ENCODE peak calls at places on chromosomes 16 and 17, in eight cellular contexts. One of them, this sample, is unnamed.

GRCh38 chr17:17626151-17626805 is 34.8 kb upstream of the PEMT start:
- DNase-seq in Right ventricle myocardium inferior: no peak
- DNase-seq in A549: no peak
- DNase-seq in NCI-H460: no peak
- DNase-seq in AG10803: no peak
- DNase-seq in left ventricle myocardium superior: no peak
- DNase-seq in activated T-cell treated with anti-CD3 and anti-CD28 coated beads, Interleukin-2, amount 50 U/mL, for 4 hours: no peak
- DNase-seq in KG1: no peak
- DNase-seq in this sample: no peak

GRCh38 chr17:63138713-63139112 is 172.7 kb downstream of the TANC2 start:
- DNase-seq in Right ventricle myocardium inferior: no peak
- DNase-seq in A549: no peak
- DNase-seq in NCI-H460: no peak
- DNase-seq in AG10803: peak
- DNase-seq in left ventricle myocardium superior: no peak
- DNase-seq in activated T-cell treated with anti-CD3 and anti-CD28 coated beads, Interleukin-2, amount 50 U/mL, for 4 hours: no peak
- DNase-seq in KG1: no peak
- DNase-seq in this sample: no peak

GRCh38 chr16:80583466-80583865 is 42.7 kb downstream of the DYNLRB2 start:
- DNase-seq in Right ventricle myocardium inferior: no peak
- DNase-seq in A549: no peak
- DNase-seq in NCI-H460: no peak
- DNase-seq in AG10803: peak
- DNase-seq in left ventricle myocardium superior: peak
- DNase-seq in activated T-cell treated with anti-CD3 and anti-CD28 coated beads, Interleukin-2, amount 50 U/mL, for 4 hours: no peak
- DNase-seq in KG1: no peak
- DNase-seq in this sample: no peak

GRCh38 chr16:68823401-68823800 is 19.9 kb upstream of the TANGO6 start:
- DNase-seq in Right ventricle myocardium inferior: no peak
- DNase-seq in A549: no peak
- DNase-seq in NCI-H460: no peak
- DNase-seq in AG10803: peak
- DNase-seq in left ventricle myocardium superior: no peak
- DNase-seq in activated T-cell treated with anti-CD3 and anti-CD28 coated beads, Interleukin-2, amount 50 U/mL, for 4 hours: no peak
- DNase-seq in KG1: no peak
- DNase-seq in this sample: no peak

GRCh38 chr17:38727661-38728220 is 2.4 kb upstream of the CISD3 start:
- DNase-seq in Right ventricle myocardium inferior: no peak
- DNase-seq in A549: no peak
- DNase-seq in NCI-H460: no peak
- DNase-seq in AG10803: no peak
- DNase-seq in left ventricle myocardium superior: no peak
- DNase-seq in activated T-cell treated with anti-CD3 and anti-CD28 coated beads, Interleukin-2, amount 50 U/mL, for 4 hours: peak
- DNase-seq in KG1: no peak
- DNase-seq in this sample: no peak

GRCh38 chr17:48642059-48642842 is 16.1 kb upstream of the HOXB9 start:
- DNase-seq in Right ventricle myocardium inferior: no peak
- DNase-seq in A549: peak
- DNase-seq in NCI-H460: no peak
- DNase-seq in AG10803: peak
- DNase-seq in left ventricle myocardium superior: no peak
- DNase-seq in activated T-cell treated with anti-CD3 and anti-CD28 coated beads, Interleukin-2, amount 50 U/mL, for 4 hours: no peak
- DNase-seq in KG1: no peak
- DNase-seq in this sample: no peak

GRCh38 chr17:78986048-78986648 is 6.4 kb upstream of the LGALS3BP start:
- DNase-seq in Right ventricle myocardium inferior: peak
- DNase-seq in A549: peak
- DNase-seq in NCI-H460: peak
- DNase-seq in AG10803: peak
- DNase-seq in left ventricle myocardium superior: peak
- DNase-seq in activated T-cell treated with anti-CD3 and anti-CD28 coated beads, Interleukin-2, amount 50 U/mL, for 4 hours: no peak
- DNase-seq in KG1: peak
- DNase-seq in this sample: no peak

GRCh38 chr16:22782299-22782698 is 31.7 kb upstream of the HS3ST2 start:
- DNase-seq in Right ventricle myocardium inferior: no peak
- DNase-seq in A549: no peak
- DNase-seq in NCI-H460: no peak
- DNase-seq in AG10803: no peak
- DNase-seq in left ventricle myocardium superior: no peak
- DNase-seq in activated T-cell treated with anti-CD3 and anti-CD28 coated beads, Interleukin-2, amount 50 U/mL, for 4 hours: no peak
- DNase-seq in KG1: no peak
- DNase-seq in this sample: peak

GRCh38 chr17:62852195-62852594 is 44.1 kb upstream of the MARCHF10 start:
- DNase-seq in Right ventricle myocardium inferior: no peak
- DNase-seq in A549: no peak
- DNase-seq in NCI-H460: no peak
- DNase-seq in AG10803: no peak
- DNase-seq in left ventricle myocardium superior: no peak
- DNase-seq in activated T-cell treated with anti-CD3 and anti-CD28 coated beads, Interleukin-2, amount 50 U/mL, for 4 hours: no peak
- DNase-seq in KG1: no peak
- DNase-seq in this sample: no peak

GRCh38 chr17:58092101-58092796 is 9.0 kb downstream of the DYNLL2 start:
- DNase-seq in Right ventricle myocardium inferior: no peak
- DNase-seq in A549: no peak
- DNase-seq in NCI-H460: no peak
- DNase-seq in AG10803: no peak
- DNase-seq in left ventricle myocardium superior: no peak
- DNase-seq in activated T-cell treated with anti-CD3 and anti-CD28 coated beads, Interleukin-2, amount 50 U/mL, for 4 hours: no peak
- DNase-seq in KG1: no peak
- DNase-seq in this sample: no peak

GRCh38 chr17:35051579-35052239 is 11.8 kb downstream of the RFFL start:
- DNase-seq in Right ventricle myocardium inferior: no peak
- DNase-seq in A549: no peak
- DNase-seq in NCI-H460: no peak
- DNase-seq in AG10803: peak
- DNase-seq in left ventricle myocardium superior: no peak
- DNase-seq in activated T-cell treated with anti-CD3 and anti-CD28 coated beads, Interleukin-2, amount 50 U/mL, for 4 hours: no peak
- DNase-seq in KG1: peak
- DNase-seq in this sample: no peak

GRCh38 chr16:23595951-23596720 is at the start of gene NDUFAB1:
- DNase-seq in Right ventricle myocardium inferior: peak
- DNase-seq in A549: peak
- DNase-seq in NCI-H460: peak
- DNase-seq in AG10803: peak
- DNase-seq in left ventricle myocardium superior: peak
- DNase-seq in activated T-cell treated with anti-CD3 and anti-CD28 coated beads, Interleukin-2, amount 50 U/mL, for 4 hours: peak
- DNase-seq in KG1: peak
- DNase-seq in this sample: peak

GRCh38 chr17:57084361-57084801 is 665 bp upstream of the AKAP1 start:
- DNase-seq in Right ventricle myocardium inferior: no peak
- DNase-seq in A549: no peak
- DNase-seq in NCI-H460: no peak
- DNase-seq in AG10803: peak
- DNase-seq in left ventricle myocardium superior: no peak
- DNase-seq in activated T-cell treated with anti-CD3 and anti-CD28 coated beads, Interleukin-2, amount 50 U/mL, for 4 hours: no peak
- DNase-seq in KG1: peak
- DNase-seq in this sample: no peak

GRCh38 chr16:16013812-16014211 is 64.4 kb downstream of the ABCC1 start:
- DNase-seq in Right ventricle myocardium inferior: no peak
- DNase-seq in A549: no peak
- DNase-seq in NCI-H460: no peak
- DNase-seq in AG10803: no peak
- DNase-seq in left ventricle myocardium superior: no peak
- DNase-seq in activated T-cell treated with anti-CD3 and anti-CD28 coated beads, Interleukin-2, amount 50 U/mL, for 4 hours: no peak
- DNase-seq in KG1: no peak
- DNase-seq in this sample: no peak

GRCh38 chr17:45902892-45903346 is 8.6 kb downstream of the MAPT start:
- DNase-seq in Right ventricle myocardium inferior: no peak
- DNase-seq in A549: peak
- DNase-seq in NCI-H460: no peak
- DNase-seq in AG10803: no peak
- DNase-seq in left ventricle myocardium superior: no peak
- DNase-seq in activated T-cell treated with anti-CD3 and anti-CD28 coated beads, Interleukin-2, amount 50 U/mL, for 4 hours: no peak
- DNase-seq in KG1: no peak
- DNase-seq in this sample: no peak

GRCh38 chr16:73064996-73065349 is 17.0 kb upstream of the ZFHX3 start:
- DNase-seq in Right ventricle myocardium inferior: no peak
- DNase-seq in A549: no peak
- DNase-seq in NCI-H460: no peak
- DNase-seq in AG10803: no peak
- DNase-seq in left ventricle myocardium superior: peak
- DNase-seq in activated T-cell treated with anti-CD3 and anti-CD28 coated beads, Interleukin-2, amount 50 U/mL, for 4 hours: no peak
- DNase-seq in KG1: no peak
- DNase-seq in this sample: no peak

GRCh38 chr16:12819126-12820117 is 15.7 kb upstream of the CPPED1 start:
- DNase-seq in Right ventricle myocardium inferior: peak
- DNase-seq in A549: peak
- DNase-seq in NCI-H460: peak
- DNase-seq in AG10803: peak
- DNase-seq in left ventricle myocardium superior: peak
- DNase-seq in activated T-cell treated with anti-CD3 and anti-CD28 coated beads, Interleukin-2, amount 50 U/mL, for 4 hours: peak
- DNase-seq in KG1: peak
- DNase-seq in this sample: peak

GRCh38 chr16:20910781-20911321 is 10.3 kb downstream of the LYRM1 start:
- DNase-seq in Right ventricle myocardium inferior: no peak
- DNase-seq in A549: peak
- DNase-seq in NCI-H460: peak
- DNase-seq in AG10803: peak
- DNase-seq in left ventricle myocardium superior: no peak
- DNase-seq in activated T-cell treated with anti-CD3 and anti-CD28 coated beads, Interleukin-2, amount 50 U/mL, for 4 hours: no peak
- DNase-seq in KG1: peak
- DNase-seq in this sample: no peak

GRCh38 chr16:2524339-2524938 is 4.3 kb downstream of the AMDHD2 start:
- DNase-seq in Right ventricle myocardium inferior: peak
- DNase-seq in A549: no peak
- DNase-seq in NCI-H460: no peak
- DNase-seq in AG10803: no peak
- DNase-seq in left ventricle myocardium superior: no peak
- DNase-seq in activated T-cell treated with anti-CD3 and anti-CD28 coated beads, Interleukin-2, amount 50 U/mL, for 4 hours: no peak
- DNase-seq in KG1: no peak
- DNase-seq in this sample: no peak

GRCh38 chr16:4172070-4172469 is 55.8 kb upstream of the ADCY9 start:
- DNase-seq in Right ventricle myocardium inferior: no peak
- DNase-seq in A549: no peak
- DNase-seq in NCI-H460: no peak
- DNase-seq in AG10803: peak
- DNase-seq in left ventricle myocardium superior: no peak
- DNase-seq in activated T-cell treated with anti-CD3 and anti-CD28 coated beads, Interleukin-2, amount 50 U/mL, for 4 hours: no peak
- DNase-seq in KG1: no peak
- DNase-seq in this sample: no peak

GRCh38 chr17:3035968-3036280 is 27.5 kb downstream of the OR1D5 start:
- DNase-seq in Right ventricle myocardium inferior: no peak
- DNase-seq in A549: no peak
- DNase-seq in NCI-H460: no peak
- DNase-seq in AG10803: no peak
- DNase-seq in left ventricle myocardium superior: no peak
- DNase-seq in activated T-cell treated with anti-CD3 and anti-CD28 coated beads, Interleukin-2, amount 50 U/mL, for 4 hours: no peak
- DNase-seq in KG1: no peak
- DNase-seq in this sample: no peak

GRCh38 chr16:48124266-48124665 is 31.5 kb downstream of the ABCC12 start:
- DNase-seq in Right ventricle myocardium inferior: no peak
- DNase-seq in A549: no peak
- DNase-seq in NCI-H460: no peak
- DNase-seq in AG10803: peak
- DNase-seq in left ventricle myocardium superior: no peak
- DNase-seq in activated T-cell treated with anti-CD3 and anti-CD28 coated beads, Interleukin-2, amount 50 U/mL, for 4 hours: no peak
- DNase-seq in KG1: no peak
- DNase-seq in this sample: no peak

GRCh38 chr17:75679706-75680201 is 12.6 kb downstream of the SAP30BP start:
- DNase-seq in Right ventricle myocardium inferior: no peak
- DNase-seq in A549: peak
- DNase-seq in NCI-H460: peak
- DNase-seq in AG10803: peak
- DNase-seq in left ventricle myocardium superior: peak
- DNase-seq in activated T-cell treated with anti-CD3 and anti-CD28 coated beads, Interleukin-2, amount 50 U/mL, for 4 hours: no peak
- DNase-seq in KG1: no peak
- DNase-seq in this sample: no peak

GRCh38 chr17:61809816-61810392 is 53.4 kb downstream of the BRIP1 start:
- DNase-seq in Right ventricle myocardium inferior: no peak
- DNase-seq in A549: no peak
- DNase-seq in NCI-H460: peak
- DNase-seq in AG10803: peak
- DNase-seq in left ventricle myocardium superior: no peak
- DNase-seq in activated T-cell treated with anti-CD3 and anti-CD28 coated beads, Interleukin-2, amount 50 U/mL, for 4 hours: no peak
- DNase-seq in KG1: peak
- DNase-seq in this sample: no peak

GRCh38 chr17:67525239-67526135 is 148.4 kb downstream of the PITPNC1 start:
- DNase-seq in Right ventricle myocardium inferior: no peak
- DNase-seq in A549: no peak
- DNase-seq in NCI-H460: no peak
- DNase-seq in AG10803: no peak
- DNase-seq in left ventricle myocardium superior: no peak
- DNase-seq in activated T-cell treated with anti-CD3 and anti-CD28 coated beads, Interleukin-2, amount 50 U/mL, for 4 hours: no peak
- DNase-seq in KG1: no peak
- DNase-seq in this sample: no peak

GRCh38 chr17:44556854-44557606 is at the start of gene FZD2:
- DNase-seq in Right ventricle myocardium inferior: peak
- DNase-seq in A549: peak
- DNase-seq in NCI-H460: peak
- DNase-seq in AG10803: peak
- DNase-seq in left ventricle myocardium superior: peak
- DNase-seq in activated T-cell treated with anti-CD3 and anti-CD28 coated beads, Interleukin-2, amount 50 U/mL, for 4 hours: peak
- DNase-seq in KG1: peak
- DNase-seq in this sample: peak

GRCh38 chr16:4052801-4053662 is 63.2 kb downstream of the ADCY9 start:
- DNase-seq in Right ventricle myocardium inferior: peak
- DNase-seq in A549: no peak
- DNase-seq in NCI-H460: peak
- DNase-seq in AG10803: peak
- DNase-seq in left ventricle myocardium superior: peak
- DNase-seq in activated T-cell treated with anti-CD3 and anti-CD28 coated beads, Interleukin-2, amount 50 U/mL, for 4 hours: no peak
- DNase-seq in KG1: no peak
- DNase-seq in this sample: peak

GRCh38 chr17:48254896-48255295 is 147.3 kb downstream of the SNX11 start:
- DNase-seq in Right ventricle myocardium inferior: no peak
- DNase-seq in A549: peak
- DNase-seq in NCI-H460: no peak
- DNase-seq in AG10803: no peak
- DNase-seq in left ventricle myocardium superior: no peak
- DNase-seq in activated T-cell treated with anti-CD3 and anti-CD28 coated beads, Interleukin-2, amount 50 U/mL, for 4 hours: no peak
- DNase-seq in KG1: no peak
- DNase-seq in this sample: no peak

GRCh38 chr17:62679866-62680377 is 52.5 kb downstream of the MRC2 start:
- DNase-seq in Right ventricle myocardium inferior: peak
- DNase-seq in A549: no peak
- DNase-seq in NCI-H460: no peak
- DNase-seq in AG10803: no peak
- DNase-seq in left ventricle myocardium superior: no peak
- DNase-seq in activated T-cell treated with anti-CD3 and anti-CD28 coated beads, Interleukin-2, amount 50 U/mL, for 4 hours: no peak
- DNase-seq in KG1: no peak
- DNase-seq in this sample: no peak

GRCh38 chr16:12815361-12815760 is 11.7 kb upstream of the CPPED1 start:
- DNase-seq in Right ventricle myocardium inferior: no peak
- DNase-seq in A549: no peak
- DNase-seq in NCI-H460: no peak
- DNase-seq in AG10803: no peak
- DNase-seq in left ventricle myocardium superior: no peak
- DNase-seq in activated T-cell treated with anti-CD3 and anti-CD28 coated beads, Interleukin-2, amount 50 U/mL, for 4 hours: no peak
- DNase-seq in KG1: no peak
- DNase-seq in this sample: no peak

GRCh38 chr16:85173981-85174751 is 61.9 kb upstream of the CIBAR2 start:
- DNase-seq in Right ventricle myocardium inferior: no peak
- DNase-seq in A549: peak
- DNase-seq in NCI-H460: peak
- DNase-seq in AG10803: peak
- DNase-seq in left ventricle myocardium superior: peak
- DNase-seq in activated T-cell treated with anti-CD3 and anti-CD28 coated beads, Interleukin-2, amount 50 U/mL, for 4 hours: no peak
- DNase-seq in KG1: no peak
- DNase-seq in this sample: no peak

GRCh38 chr17:38333635-38334295 is 10.0 kb downstream of the GPR179 start:
- DNase-seq in Right ventricle myocardium inferior: no peak
- DNase-seq in A549: peak
- DNase-seq in NCI-H460: peak
- DNase-seq in AG10803: no peak
- DNase-seq in left ventricle myocardium superior: no peak
- DNase-seq in activated T-cell treated with anti-CD3 and anti-CD28 coated beads, Interleukin-2, amount 50 U/mL, for 4 hours: no peak
- DNase-seq in KG1: no peak
- DNase-seq in this sample: peak

GRCh38 chr16:31568577-31569359 is 41.1 kb downstream of the AHSP start:
- DNase-seq in Right ventricle myocardium inferior: no peak
- DNase-seq in A549: no peak
- DNase-seq in NCI-H460: no peak
- DNase-seq in AG10803: peak
- DNase-seq in left ventricle myocardium superior: peak
- DNase-seq in activated T-cell treated with anti-CD3 and anti-CD28 coated beads, Interleukin-2, amount 50 U/mL, for 4 hours: no peak
- DNase-seq in KG1: no peak
- DNase-seq in this sample: no peak

GRCh38 chr17:81298991-81299733 is 4.1 kb upstream of the SLC38A10 start:
- DNase-seq in Right ventricle myocardium inferior: peak
- DNase-seq in A549: no peak
- DNase-seq in NCI-H460: no peak
- DNase-seq in AG10803: no peak
- DNase-seq in left ventricle myocardium superior: no peak
- DNase-seq in activated T-cell treated with anti-CD3 and anti-CD28 coated beads, Interleukin-2, amount 50 U/mL, for 4 hours: no peak
- DNase-seq in KG1: no peak
- DNase-seq in this sample: no peak